ENCODE peak calls at places on chromosome X, in ten cellular contexts. A is GM12865, R is GM12878, O is HAP-1, B is MG63, Z is body of pancreas, E is right atrium auricular region, M is A549, N is AG04450, F is esophagus squamous epithelium. J is an unnamed sample.

GRCh38 chrX:38803609-38804480 is 2.6 kb downstream of the MID1IP1 start:
- DNase-seq in R (no peak), M (peak), F (peak), N (no peak), B (peak), A (peak), Z (peak), E (peak), O (peak), J (no peak)

GRCh38 chrX:3717742-3718420 is 4.4 kb upstream of the PRKX start:
- DNase-seq in M (no peak), B (no peak), O (no peak), N (no peak), Z (no peak), R (no peak), F (no peak), A (no peak), E (no peak), J (no peak)

GRCh38 chrX:23901065-23901464 is 6.7 kb downstream of the APOO start:
- DNase-seq in E (no peak), M (peak), Z (no peak), A (peak), O (no peak), N (peak), B (peak), F (no peak), R (no peak), J (peak)

GRCh38 chrX:69387559-69388487 is 116.3 kb upstream of the NALF2 start:
- DNase-seq in Z (peak), A (peak), O (peak), N (peak), R (no peak), B (peak), F (no peak), E (no peak), M (peak), J (peak)

GRCh38 chrX:34884693-34885277 is 57.8 kb upstream of the FAM47B start:
- DNase-seq in N (peak), F (no peak), A (no peak), E (no peak), B (peak), R (no peak), M (peak), Z (no peak), O (no peak), J (peak)

GRCh38 chrX:30702736-30703135 is 49.5 kb downstream of the GK start:
- DNase-seq in A (no peak), M (no peak), E (no peak), F (no peak), N (peak), Z (no peak), O (no peak), B (no peak), R (no peak), J (peak)

GRCh38 chrX:115360220-115360781 is 70.8 kb downstream of the LUZP4 start:
- DNase-seq in O (no peak), Z (no peak), A (no peak), M (no peak), B (peak), F (no peak), E (no peak), R (no peak), N (no peak), J (no peak)

GRCh38 chrX:41921492-41922124 is 1.7 kb downstream of the CASK start:
- DNase-seq in O (no peak), E (no peak), B (no peak), A (peak), F (no peak), Z (no peak), N (no peak), R (peak), M (no peak), J (peak)

GRCh38 chrX:43969504-43970501 is 3.4 kb downstream of the NDP start:
- DNase-seq in R (no peak), O (no peak), E (no peak), F (no peak), A (no peak), N (no peak), Z (no peak), B (peak), M (peak), J (no peak)

GRCh38 chrX:56729152-56729557 is at the start of gene NBDY:
- DNase-seq in A (peak), R (no peak), N (no peak), M (peak), Z (peak), O (peak), F (no peak), B (peak), E (peak), J (no peak)

GRCh38 chrX:30950391-30950790 is 61.3 kb upstream of the TAB3 start:
- DNase-seq in B (no peak), A (no peak), M (no peak), Z (no peak), O (no peak), N (no peak), E (no peak), F (no peak), R (no peak), J (no peak)

GRCh38 chrX:16589826-16590225 is 60.1 kb upstream of the S100G start:
- DNase-seq in N (no peak), R (no peak), Z (no peak), M (no peak), A (no peak), B (no peak), F (no peak), E (no peak), O (no peak), J (no peak)

GRCh38 chrX:124641737-124642491 is 295.6 kb downstream of the SH2D1A start:
- DNase-seq in M (no peak), B (no peak), A (no peak), E (no peak), R (no peak), Z (no peak), N (no peak), O (no peak), F (no peak), J (no peak)

GRCh38 chrX:22276781-22277180 is 4.1 kb downstream of the CBLL2 start:
- DNase-seq in R (no peak), E (no peak), M (no peak), N (no peak), O (no peak), F (no peak), A (no peak), Z (no peak), B (no peak), J (peak)

GRCh38 chrX:108216405-108216804 is 124.8 kb downstream of the ATG4A start:
- DNase-seq in Z (no peak), F (no peak), B (no peak), R (no peak), A (no peak), O (no peak), N (no peak), E (no peak), M (no peak), J (peak)

GRCh38 chrX:153608821-153609220 is 9.9 kb upstream of the CCNQ start:
- DNase-seq in M (no peak), E (no peak), O (no peak), N (no peak), B (no peak), F (no peak), R (no peak), Z (no peak), A (no peak), J (no peak)

GRCh38 chrX:154040307-154040756 is 20.6 kb upstream of the IRAK1 start:
- DNase-seq in O (no peak), A (no peak), R (no peak), F (no peak), B (peak), Z (no peak), E (no peak), N (peak), M (no peak), J (peak)

GRCh38 chrX:81866873-81867272 is 665.0 kb downstream of the SH3BGRL start:
- DNase-seq in A (no peak), N (no peak), M (no peak), B (no peak), R (no peak), O (no peak), E (no peak), Z (no peak), F (no peak), J (no peak)

GRCh38 chrX:42237956-42238355 is 314.6 kb upstream of the CASK start:
- DNase-seq in M (no peak), Z (no peak), E (no peak), A (no peak), B (no peak), N (no peak), R (no peak), F (no peak), O (no peak), J (no peak)

GRCh38 chrX:53316860-53317237 is 35.5 kb upstream of the IQSEC2 start:
- DNase-seq in F (no peak), O (no peak), R (no peak), B (no peak), M (no peak), Z (peak), N (no peak), A (no peak), E (no peak), J (no peak)

GRCh38 chrX:119495734-119496520 is 27.7 kb downstream of the SLC25A5 start:
- DNase-seq in A (no peak), N (no peak), R (no peak), O (no peak), Z (no peak), F (no peak), M (peak), E (no peak), B (no peak), J (no peak)

GRCh38 chrX:119489212-119490074 is 21.2 kb downstream of the SLC25A5 start:
- DNase-seq in O (no peak), Z (no peak), M (peak), F (no peak), R (no peak), B (no peak), E (no peak), N (no peak), A (no peak), J (no peak)

GRCh38 chrX:119496521-119496829 is 28.2 kb downstream of the SLC25A5 start:
- DNase-seq in M (peak), N (no peak), A (no peak), O (no peak), R (no peak), F (no peak), E (no peak), Z (no peak), B (no peak), J (no peak)

GRCh38 chrX:119488749-119489148 is 20.5 kb downstream of the SLC25A5 start:
- DNase-seq in O (peak), M (peak), Z (peak), B (peak), N (no peak), R (no peak), F (no peak), E (no peak), A (peak), J (no peak)

GRCh38 chrX:119492463-119492862 is 24.2 kb downstream of the SLC25A5 start:
- DNase-seq in N (no peak), Z (no peak), B (no peak), O (no peak), M (no peak), A (no peak), E (no peak), F (no peak), R (no peak), J (no peak)
- H3K4me3 ChIP-seq in N (no peak), Z (no peak), B (no peak), O (no peak), M (no peak), A (no peak), E (no peak), F (no peak), R (no peak), J (no peak)

DNA sequence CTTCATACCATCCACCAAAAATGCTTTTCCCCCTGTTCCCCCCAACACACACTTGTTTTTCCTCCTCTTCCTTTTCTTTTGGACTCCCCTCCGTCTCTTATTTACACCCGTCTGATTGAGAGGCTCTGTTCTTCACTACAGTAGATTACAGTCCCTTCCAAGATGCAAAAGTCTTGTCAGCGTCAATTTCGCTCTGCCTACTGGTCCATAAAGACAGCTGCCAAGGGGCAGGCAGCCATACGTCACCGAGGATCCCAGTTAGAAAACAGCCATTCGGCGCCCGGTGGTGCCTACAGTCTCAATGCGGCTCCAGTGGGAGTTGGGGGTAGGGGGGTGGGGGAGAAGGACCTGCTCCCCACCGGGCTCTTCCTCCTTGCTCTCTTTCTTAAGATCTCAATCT is at the start of gene GPM6B:
- DNase-seq in O (no peak), A (no peak), E (no peak), M (no peak), R (no peak), Z (no peak), N (no peak), F (no peak), B (no peak), J (no peak)
- H3K4me3 ChIP-seq in O (no peak), A (no peak), E (no peak), M (no peak), R (no peak), Z (no peak), N (no peak), F (no peak), B (no peak), J (no peak)

DNA sequence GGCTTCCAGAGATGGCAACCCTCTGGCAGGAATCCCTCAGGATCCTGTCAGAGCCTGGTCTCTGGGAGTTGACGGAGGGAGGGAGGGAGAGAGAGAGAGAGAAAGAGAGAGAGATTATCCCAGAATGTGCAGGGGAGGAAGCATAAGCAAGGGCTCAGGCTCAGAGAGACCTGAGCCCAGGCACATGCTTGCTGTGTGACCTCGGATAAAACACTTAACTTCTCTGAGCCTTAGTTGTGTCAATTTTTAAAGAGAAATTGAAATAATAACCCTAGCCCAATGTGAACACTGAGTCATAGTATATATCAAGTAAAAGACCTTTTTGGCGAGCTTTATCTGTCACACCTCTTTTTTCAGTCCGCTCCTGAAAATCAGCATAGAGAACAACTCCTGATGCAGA is 473 bp upstream of the USP51 start:
- DNase-seq in F (no peak), M (no peak), E (no peak), A (no peak), N (no peak), Z (no peak), O (no peak), R (no peak), B (no peak), J (no peak)
- H3K4me3 ChIP-seq in F (peak), M (peak), E (peak), A (peak), N (peak), Z (no peak), O (no peak), R (peak), B (no peak), J (peak)

GRCh38 chrX:135213200-135213844 is 38.5 kb upstream of the ETDA start:
- DNase-seq in M (no peak), E (no peak), N (no peak), Z (no peak), F (no peak), R (no peak), B (no peak), O (no peak), A (peak), J (no peak)
- H3K4me3 ChIP-seq in M (no peak), E (no peak), N (no peak), Z (no peak), F (no peak), R (no peak), B (no peak), O (no peak), A (no peak), J (no peak)

DNA sequence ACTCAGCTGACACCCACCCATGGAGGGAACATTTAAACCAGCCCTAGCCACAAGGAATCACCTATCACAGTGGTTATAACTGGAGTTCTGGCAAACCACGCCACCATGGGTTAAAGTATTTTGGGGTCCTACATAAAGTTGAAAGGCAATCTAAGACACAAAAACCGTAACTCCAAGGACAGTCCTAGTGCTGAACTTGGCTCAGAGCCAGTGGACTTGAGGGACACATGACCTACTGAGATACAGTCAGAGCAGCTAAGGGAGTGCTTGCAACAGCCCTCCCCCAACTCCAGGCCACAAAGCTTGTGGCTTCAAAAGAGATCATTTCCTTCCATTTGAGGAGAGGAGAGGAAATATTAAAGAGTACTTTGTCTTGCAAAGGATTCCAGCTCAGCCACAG is 300.5 kb downstream of the FGF13 start:
- DNase-seq in Z (no peak), M (no peak), E (no peak), O (no peak), A (no peak), B (no peak), F (no peak), N (no peak), R (no peak), J (no peak)
- H3K4me3 ChIP-seq in Z (no peak), M (no peak), E (no peak), O (no peak), A (no peak), B (no peak), F (no peak), N (no peak), R (no peak), J (no peak)

GRCh38 chrX:40100537-40101429 is 3.0 kb upstream of the BCOR start:
- DNase-seq in E (no peak), F (no peak), M (no peak), B (no peak), A (no peak), N (no peak), O (peak), Z (no peak), R (no peak), J (no peak)
- H3K4me3 ChIP-seq in E (no peak), F (no peak), M (no peak), B (no peak), A (no peak), N (no peak), O (peak), Z (no peak), R (no peak), J (no peak)

GRCh38 chrX:1649623-1650022 is 34.8 kb downstream of the ASMT start:
- DNase-seq in M (no peak), F (no peak), Z (no peak), B (no peak), A (no peak), R (no peak), E (no peak), O (peak), N (no peak), J (no peak)
- H3K4me3 ChIP-seq in M (no peak), F (no peak), Z (no peak), B (no peak), A (no peak), R (no peak), E (no peak), O (no peak), N (peak), J (peak)

GRCh38 chrX:47807548-47807947 is 29.2 kb upstream of the ZNF81 start:
- DNase-seq in F (no peak), B (no peak), E (no peak), Z (no peak), O (no peak), N (no peak), M (no peak), A (no peak), R (no peak), J (no peak)
- H3K4me3 ChIP-seq in F (no peak), B (no peak), E (no peak), Z (no peak), O (no peak), N (no peak), M (no peak), A (no peak), R (no peak), J (no peak)

J was measured in skeletal muscle cell.